ENCODE peak calls at places on chromosomes 1 and 21, in four cellular contexts. D is C1 segment of cervical spinal cord, Z is T1000, X is NCI-H2081. I is an unnamed sample.

GRCh38 chr21:31714741-31715365 is 17.1 kb downstream of the SCAF4 start:
- DNase-seq in X (no peak), D (no peak), Z (no peak), I (no peak)

GRCh38 chr1:206518743-206519142 is 11.4 kb downstream of the RASSF5 start:
- DNase-seq in D (no peak), Z (no peak), X (no peak), I (no peak)

GRCh38 chr1:237115035-237115434 is 73.1 kb downstream of the RYR2 start:
- DNase-seq in D (no peak), X (no peak), Z (no peak), I (no peak)

GRCh38 chr1:196650403-196650802 is 1.4 kb upstream of the CFH start:
- DNase-seq in Z (no peak), D (no peak), X (no peak), I (no peak)

GRCh38 chr1:30420519-30421050 is 302.8 kb downstream of the MATN1 start:
- DNase-seq in D (no peak), X (no peak), Z (no peak), I (no peak)

GRCh38 chr1:227729144-227729880 is 5.8 kb downstream of the JMJD4 start:
- DNase-seq in X (no peak), D (no peak), Z (no peak), I (no peak)

GRCh38 chr1:55214214-55214902 is 806 bp downstream of the USP24 start:
- DNase-seq in Z (no peak), X (peak), D (no peak), I (peak)

GRCh38 chr1:66732407-66733166 is 19.7 kb upstream of the DYNLT5 start:
- DNase-seq in D (no peak), Z (no peak), X (no peak), I (no peak)

GRCh38 chr21:46605759-46606426 is 1.0 kb upstream of the S100B start:
- DNase-seq in X (no peak), Z (no peak), D (no peak), I (no peak)

GRCh38 chr1:45327644-45328515 is 1.2 kb downstream of the HPDL start:
- DNase-seq in Z (no peak), X (peak), D (no peak), I (no peak)

GRCh38 chr1:39148942-39149341 is 55.6 kb upstream of the MACF1 start:
- DNase-seq in X (no peak), Z (no peak), D (no peak), I (no peak)

GRCh38 chr1:147772540-147772939 is 12.1 kb upstream of the GJA5 start:
- DNase-seq in X (no peak), Z (no peak), D (no peak), I (no peak)

GRCh38 chr1:187718527-187718926 is 889.8 kb downstream of the PLA2G4A start:
- DNase-seq in Z (no peak), D (no peak), X (no peak), I (no peak)

GRCh38 chr21:45530423-45531113 is 11.7 kb downstream of the SLC19A1 start:
- DNase-seq in D (no peak), Z (no peak), X (no peak), I (no peak)

GRCh38 chr1:205985330-205986005 is 17.7 kb downstream of the RAB7B start:
- DNase-seq in Z (no peak), D (no peak), X (no peak), I (no peak)

GRCh38 chr1:111221633-111222286 is 5.8 kb upstream of the CHI3L2 start:
- DNase-seq in X (no peak), Z (no peak), D (no peak), I (no peak)

GRCh38 chr1:5975133-5975880 is 16.9 kb downstream of the NPHP4 start:
- DNase-seq in Z (no peak), D (no peak), X (peak), I (no peak)

GRCh38 chr1:227314014-227314848 is 4.1 kb downstream of the CDC42BPA start:
- DNase-seq in X (no peak), D (no peak), Z (no peak), I (no peak)

GRCh38 chr1:157112186-157112867 is 12.7 kb upstream of the ETV3L start:
- DNase-seq in X (no peak), D (no peak), Z (no peak), I (no peak)

GRCh38 chr1:226125097-226125630 is 61.4 kb downstream of the ACBD3 start:
- DNase-seq in X (peak), Z (peak), D (peak), I (peak)

GRCh38 chr1:191714810-191715209 is 443.5 kb upstream of the RGS18 start:
- DNase-seq in Z (no peak), X (no peak), D (no peak), I (no peak)

GRCh38 chr1:47449702-47450552 is 12.1 kb downstream of the FOXD2 start:
- DNase-seq in D (no peak), Z (no peak), X (no peak), I (no peak)

GRCh38 chr1:42922687-42923366 is 35.8 kb downstream of the SLC2A1 start:
- DNase-seq in Z (peak), X (peak), D (no peak), I (no peak)

GRCh38 chr1:209884665-209885117 is 53.3 kb upstream of the SYT14 start:
- DNase-seq in X (no peak), D (no peak), Z (peak), I (peak)

GRCh38 chr1:7315946-7316345 is 455.1 kb upstream of the VAMP3 start:
- DNase-seq in D (no peak), Z (no peak), X (no peak), I (no peak)

GRCh38 chr1:41466146-41466545 is 18.3 kb downstream of the EDN2 start:
- DNase-seq in X (no peak), Z (no peak), D (no peak), I (no peak)

GRCh38 chr1:147225193-147225730 is at the start of gene FMO5:
- DNase-seq in Z (no peak), X (no peak), D (no peak), I (peak)

GRCh38 chr1:178645826-178646200 is 79.2 kb upstream of the RALGPS2 start:
- DNase-seq in X (no peak), Z (no peak), D (no peak), I (no peak)

GRCh38 chr1:205858141-205858961 is 8.4 kb upstream of the PM20D1 start:
- DNase-seq in D (no peak), X (no peak), Z (no peak), I (no peak)

GRCh38 chr1:245086389-245086969 is 68.3 kb upstream of the KIF26B start:
- DNase-seq in X (no peak), D (no peak), Z (no peak), I (no peak)

GRCh38 chr1:203322480-203323179 is 17.3 kb downstream of the BTG2 start:
- DNase-seq in X (peak), Z (no peak), D (no peak), I (peak)

GRCh38 chr1:53552981-53553733 is 94.0 kb downstream of the DMRTB1 start:
- DNase-seq in X (no peak), Z (no peak), D (no peak), I (no peak)

GRCh38 chr1:12067900-12068821 is 5.1 kb downstream of the TNFRSF8 start:
- DNase-seq in D (no peak), Z (no peak), X (no peak), I (no peak)

GRCh38 chr1:24186993-24187790 is at the start of gene IFNLR1:
- DNase-seq in D (no peak), Z (no peak), X (peak), I (peak)

GRCh38 chr21:44992608-44993031 is 52.8 kb downstream of the SLX9 start:
- DNase-seq in D (no peak), Z (no peak), X (no peak), I (no peak)

GRCh38 chr1:208007938-208008342 is 97.0 kb upstream of the CD34 start:
- DNase-seq in Z (no peak), D (no peak), X (no peak), I (no peak)

GRCh38 chr1:23149110-23149509 is 19.5 kb downstream of the LUZP1 start:
- DNase-seq in X (no peak), Z (no peak), D (no peak), I (no peak)

GRCh38 chr1:21939650-21940374 is 2.7 kb upstream of the HSPG2 start:
- DNase-seq in Z (peak), D (no peak), X (no peak), I (peak)

I was measured in gastrocnemius medialis.